ENCODE peak calls at places on chromosome 12, in six cellular contexts. U, W, J, O, Y and P are unnamed samples.

GRCh38 chr12:113650476-113650875 is 178.8 kb upstream of the LHX5 start:
- DNase-seq in O (no peak), W (no peak), U (no peak), Y (no peak), J (no peak), P (peak)

GRCh38 chr12:80509781-80510556 is 65.9 kb downstream of the PTPRQ start:
- DNase-seq in Y (peak), J (no peak), W (peak), O (no peak), U (no peak), P (no peak)

GRCh38 chr12:86712425-86712843 is 456.2 kb upstream of the MGAT4C start:
- DNase-seq in Y (peak), J (no peak), W (peak), O (peak), U (no peak), P (peak)

GRCh38 chr12:79925492-79925891 is 9.4 kb downstream of the PPP1R12A start:
- DNase-seq in O (no peak), Y (no peak), W (peak), U (no peak), J (no peak), P (peak)

GRCh38 chr12:98592825-98593322 is 612 bp upstream of the SLC25A3 start:
- DNase-seq in O (no peak), U (no peak), W (no peak), J (no peak), Y (peak), P (peak)

GRCh38 chr12:116876151-116876869 is 4.9 kb downstream of the HRK start:
- DNase-seq in J (no peak), W (no peak), Y (no peak), O (no peak), U (peak), P (no peak)

GRCh38 chr12:78096909-78097597 is 266.4 kb downstream of the NAV3 start:
- DNase-seq in J (no peak), Y (no peak), O (no peak), W (peak), U (no peak), P (no peak)

GRCh38 chr12:28415755-28416154 is 225.5 kb downstream of the CCDC91 start:
- DNase-seq in O (no peak), J (no peak), Y (peak), U (peak), W (peak), P (peak)

GRCh38 chr12:116160196-116160595 is 117.3 kb downstream of the MED13L start:
- DNase-seq in W (peak), Y (peak), O (peak), J (no peak), U (no peak), P (peak)

GRCh38 chr12:100138048-100138907 is 4.4 kb downstream of the BLTP3B start:
- DNase-seq in W (no peak), U (no peak), Y (peak), J (no peak), O (no peak), P (peak)

GRCh38 chr12:112750971-112751370 is 40.6 kb upstream of the RPH3A start:
- DNase-seq in O (no peak), J (no peak), W (peak), Y (peak), U (no peak), P (no peak)

GRCh38 chr12:4271433-4272013 is 2.0 kb upstream of the CCND2 start:
- DNase-seq in W (no peak), Y (no peak), O (no peak), U (peak), J (no peak), P (no peak)

GRCh38 chr12:98416845-98417244 is 98.5 kb upstream of the TMPO start:
- DNase-seq in J (no peak), U (peak), W (peak), Y (peak), O (peak), P (peak)

DNA sequence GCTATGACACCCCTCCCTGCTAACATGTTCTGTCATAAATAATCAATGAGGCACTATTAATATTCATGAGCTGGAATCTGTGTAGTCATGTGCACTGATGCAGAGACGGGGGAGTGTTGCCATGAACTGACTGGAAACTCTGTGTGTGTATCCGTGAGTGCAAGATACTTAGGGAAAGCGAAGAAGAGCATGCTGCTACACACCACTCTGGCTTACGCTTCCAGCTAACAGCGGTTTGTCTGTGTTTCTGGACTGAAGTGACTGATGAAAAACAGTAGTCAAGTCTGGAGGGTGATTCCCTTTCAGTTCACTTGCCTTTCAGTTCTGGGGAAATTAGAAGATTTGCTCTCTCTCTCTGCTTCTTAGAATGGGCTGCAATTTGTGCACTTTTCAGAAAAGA is 249.5 kb downstream of the PDZRN4 start:
- DNase-seq in U (no peak), Y (no peak), W (peak), J (no peak), O (no peak), P (no peak)
- H3K4me2 ChIP-seq in U (no peak), Y (no peak), W (no peak), J (no peak), O (no peak), P (no peak)

GRCh38 chr12:106123551-106123991 is 15.2 kb downstream of the NUAK1 start:
- DNase-seq in U (no peak), W (no peak), J (no peak), O (no peak), Y (no peak), P (no peak)
- H3K4me2 ChIP-seq in U (no peak), W (no peak), J (no peak), O (peak), Y (no peak), P (no peak)

GRCh38 chr12:65308001-65308400 is 29.5 kb downstream of the MSRB3 start:
- DNase-seq in U (no peak), O (no peak), Y (no peak), J (no peak), W (no peak), P (no peak)
- H3K4me2 ChIP-seq in U (no peak), O (no peak), Y (peak), J (no peak), W (peak), P (no peak)

GRCh38 chr12:123478069-123478468 is 20.1 kb downstream of the SNRNP35 start:
- DNase-seq in Y (no peak), W (no peak), J (no peak), U (no peak), O (no peak), P (no peak)

GRCh38 chr12:123478762-123479161 is 20.8 kb downstream of the SNRNP35 start:
- DNase-seq in Y (no peak), O (no peak), U (no peak), J (no peak), W (peak), P (no peak)

GRCh38 chr12:123472438-123472849 is 14.5 kb downstream of the SNRNP35 start:
- DNase-seq in O (no peak), Y (no peak), U (no peak), J (no peak), W (no peak), P (no peak)

GRCh38 chr12:123474493-123475255 is 16.7 kb downstream of the SNRNP35 start:
- DNase-seq in W (no peak), Y (no peak), J (no peak), U (no peak), O (no peak), P (no peak)

GRCh38 chr12:123475256-123475703 is 17.3 kb downstream of the SNRNP35 start:
- DNase-seq in W (no peak), Y (no peak), O (no peak), U (no peak), J (no peak), P (no peak)
- H3K4me2 ChIP-seq in W (no peak), Y (no peak), O (no peak), U (no peak), J (no peak), P (no peak)

DNA sequence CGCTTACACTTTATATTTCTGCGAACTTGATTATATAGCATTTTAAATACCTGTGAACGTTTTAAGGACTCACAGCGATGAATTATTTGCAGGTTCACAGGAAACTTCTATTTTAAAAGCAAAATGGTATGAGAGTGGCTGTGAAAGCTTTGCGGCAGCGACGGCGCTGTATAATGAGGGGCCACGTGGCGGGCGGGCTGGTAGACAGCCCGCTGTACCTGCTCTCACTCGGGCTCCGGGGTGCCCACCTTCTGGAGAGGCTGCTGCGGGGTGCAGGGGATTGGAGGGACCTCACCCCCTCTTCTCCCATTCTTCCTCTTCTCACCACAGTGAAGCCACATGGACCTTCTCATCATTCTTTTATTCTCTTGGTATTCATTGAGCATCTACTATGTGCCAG is 164.2 kb upstream of the MYL2 start:
- DNase-seq in Y (no peak), W (no peak), U (no peak), O (no peak), J (no peak), P (no peak)
- H3K4me2 ChIP-seq in Y (no peak), W (no peak), U (no peak), O (no peak), J (no peak), P (no peak)

GRCh38 chr12:85462888-85463287 is 182.9 kb downstream of the ALX1 start:
- DNase-seq in J (no peak), O (no peak), U (no peak), W (no peak), Y (no peak), P (no peak)

GRCh38 chr12:85468356-85469157 is 188.5 kb downstream of the ALX1 start:
- DNase-seq in W (peak), Y (peak), O (peak), U (peak), J (peak), P (peak)

GRCh38 chr12:85461127-85461526 is 181.1 kb downstream of the ALX1 start:
- DNase-seq in U (no peak), Y (peak), W (no peak), J (no peak), O (no peak), P (no peak)

GRCh38 chr12:85466906-85467305 is 186.9 kb downstream of the ALX1 start:
- DNase-seq in U (no peak), Y (peak), W (peak), J (no peak), O (no peak), P (no peak)
- H3K4me2 ChIP-seq in U (no peak), Y (no peak), W (no peak), J (no peak), O (no peak), P (no peak)

GRCh38 chr12:48972213-48973021 is 882 bp upstream of the WNT10B start:
- DNase-seq in Y (peak), O (no peak), U (peak), W (peak), J (no peak), P (peak)
- H3K4me2 ChIP-seq in Y (no peak), O (peak), U (peak), W (no peak), J (no peak), P (no peak)

GRCh38 chr12:32110942-32111341 is 4.3 kb downstream of the BICD1 start:
- DNase-seq in O (no peak), J (no peak), U (no peak), W (no peak), Y (no peak), P (no peak)
- H3K4me2 ChIP-seq in O (peak), J (no peak), U (peak), W (no peak), Y (no peak), P (no peak)

GRCh38 chr12:122129131-122129530 is 44.9 kb downstream of the IL31 start:
- DNase-seq in J (no peak), W (no peak), O (no peak), Y (no peak), U (no peak), P (no peak)

GRCh38 chr12:122128481-122128880 is 45.5 kb downstream of the IL31 start:
- DNase-seq in J (no peak), W (no peak), O (no peak), U (no peak), Y (no peak), P (peak)

GRCh38 chr12:122126713-122127597 is 47.1 kb downstream of the IL31 start:
- DNase-seq in J (no peak), O (peak), U (peak), W (no peak), Y (no peak), P (no peak)

GRCh38 chr12:122127839-122128238 is 46.2 kb downstream of the IL31 start:
- DNase-seq in O (no peak), Y (no peak), J (no peak), U (no peak), W (no peak), P (peak)

GRCh38 chr12:122130150-122130549 is 43.9 kb downstream of the IL31 start:
- DNase-seq in O (no peak), W (peak), Y (peak), J (no peak), U (no peak), P (peak)
- H3K4me2 ChIP-seq in O (peak), W (no peak), Y (no peak), J (no peak), U (no peak), P (no peak)